ENCODE peak calls at places on chromosome 11, in eight cellular contexts. G is nephron progenitor cell, J is HFF-Myc, Y is progenitor cell of endocrine pancreas, C is cardiac muscle cell, O is lower leg skin, Z is H1, X is HFFc6. S is an unnamed sample.

GRCh38 chr11:112025682-112026081 is 474 bp downstream of the DLAT start:
- DNase-seq in G (no peak), J (no peak), Y (no peak), C (no peak), O (no peak), Z (no peak), X (peak; percentile 13), S (no peak)

GRCh38 chr11:75350743-75351540 is 519 bp downstream of the ARRB1 start:
- DNase-seq in G (peak; percentile 40), J (no peak), Y (no peak), C (peak; percentile 24), O (peak; percentile 93), Z (peak; percentile 63), X (no peak), S (peak; percentile 44)

GRCh38 chr11:102430158-102430836 is 22.3 kb downstream of the TMEM123 start:
- DNase-seq in G (no peak), J (no peak), Y (no peak), C (no peak), O (no peak), Z (no peak), X (peak; percentile 30), S (no peak)

GRCh38 chr11:72321381-72321996 is 77.5 kb upstream of the PHOX2A start:
- DNase-seq in G (no peak), J (no peak), Y (no peak), C (peak; percentile 17), O (no peak), Z (no peak), X (peak; percentile 37), S (no peak)

GRCh38 chr11:117816151-117816741 is 8.3 kb downstream of the FXYD2 start:
- DNase-seq in G (peak; percentile 84), J (no peak), Y (peak; percentile 58), C (peak; percentile 30), O (no peak), Z (no peak), X (peak; percentile 70), S (no peak)

GRCh38 chr11:66119348-66120133 is 49.5 kb downstream of the PACS1 start:
- DNase-seq in G (no peak), J (peak; percentile 48), Y (no peak), C (peak; percentile 92), O (peak; percentile 2), Z (no peak), X (peak; percentile 73), S (no peak)

GRCh38 chr11:24391165-24391564 is 105.7 kb upstream of the LUZP2 start:
- DNase-seq in G (no peak), J (no peak), Y (no peak), C (peak; percentile 60), O (no peak), Z (no peak), X (no peak), S (no peak)

GRCh38 chr11:123183391-123184099 is 11.5 kb downstream of the CLMP start:
- DNase-seq in G (no peak), J (no peak), Y (no peak), C (no peak), O (peak; percentile 72), Z (no peak), X (peak; percentile 42), S (no peak)

GRCh38 chr11:34174411-34175041 is 69.1 kb downstream of the NAT10 start:
- DNase-seq in G (peak; percentile 92), J (no peak), Y (peak; percentile 77), C (peak; percentile 79), O (peak; percentile 96), Z (peak; percentile 92), X (peak; percentile 46), S (peak; percentile 67)

GRCh38 chr11:115678942-115679341 is 174.7 kb upstream of the CADM1 start:
- DNase-seq in G (peak; percentile 38), J (no peak), Y (no peak), C (peak; percentile 16), O (peak; percentile 53), Z (peak; percentile 81), X (no peak), S (no peak)
- TF ChIP-seq CTCF in G (no peak), J (no peak), Y (peak; percentile 38), C (no peak), O (no peak), Z (peak; percentile 76), X (no peak), S (no peak)

GRCh38 chr11:69102732-69103615 is 52.8 kb upstream of the SMIM38 start:
- DNase-seq in G (no peak), J (no peak), Y (no peak), C (no peak), O (no peak), Z (no peak), X (no peak), S (no peak)
- TF ChIP-seq CTCF in G (no peak), J (peak; percentile 22), Y (peak; percentile 17), C (peak; percentile 6), O (no peak), Z (no peak), X (peak; percentile 16), S (peak; percentile 15)

DNA sequence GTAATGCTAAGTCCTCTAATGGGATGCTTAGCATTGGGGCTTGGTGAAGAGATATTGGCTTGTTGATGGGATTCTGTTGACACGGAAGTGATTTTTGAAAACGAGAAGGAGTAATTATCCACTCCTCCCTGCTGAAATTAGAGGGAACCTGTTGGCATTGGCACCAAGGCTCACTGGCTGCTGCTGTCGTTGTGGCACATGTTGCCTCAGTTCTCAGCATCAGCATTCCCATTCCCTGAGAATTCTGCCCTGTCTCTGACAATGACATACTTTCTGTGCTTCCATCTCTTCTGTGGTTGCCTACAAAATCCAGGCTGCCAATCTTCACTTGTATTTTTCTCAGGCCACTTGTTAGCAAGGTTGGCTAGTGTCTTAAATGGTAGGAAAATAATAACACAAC is 81.9 kb downstream of the TEAD1 start:
- DNase-seq in G (no peak), J (no peak), Y (no peak), C (no peak), O (no peak), Z (no peak), X (no peak), S (no peak)
- TF ChIP-seq CTCF in G (no peak), J (no peak), Y (no peak), C (no peak), O (no peak), Z (no peak), X (no peak), S (no peak)

DNA sequence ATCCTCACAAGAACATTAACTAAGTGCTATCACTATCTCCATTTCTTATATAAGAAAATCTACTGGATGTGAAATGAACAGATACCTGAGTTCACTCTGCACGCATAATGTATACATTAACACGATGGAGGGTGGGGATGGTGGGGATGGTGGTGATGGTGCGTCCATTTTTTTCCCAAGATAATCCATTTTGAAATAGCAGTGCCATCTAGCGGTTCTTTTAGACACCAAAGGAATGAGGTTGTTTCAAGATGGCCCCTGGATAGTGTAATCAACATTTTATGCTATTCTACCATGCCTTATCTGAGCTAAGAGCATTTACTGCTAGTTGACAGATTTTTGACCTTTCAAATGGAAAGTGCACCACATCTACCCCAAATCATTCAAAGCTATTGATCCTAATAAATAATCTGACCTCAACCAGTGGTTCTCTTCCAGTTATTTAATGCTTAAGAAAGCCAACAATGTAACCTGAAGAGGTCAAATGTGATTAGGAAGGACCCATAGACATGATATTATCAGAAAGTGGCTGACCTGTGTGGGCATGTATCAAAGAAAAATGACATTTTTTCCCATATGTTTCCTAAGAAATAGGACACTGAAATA is 714.7 kb upstream of the TENM4 start:
- DNase-seq in G (peak; percentile 24), J (no peak), Y (no peak), C (peak; percentile 21), O (no peak), Z (no peak), X (peak; percentile 9), S (no peak)
- TF ChIP-seq CTCF in G (peak; percentile 59), J (peak; percentile 55), Y (peak; percentile 58), C (peak; percentile 51), O (no peak), Z (no peak), X (peak; percentile 87), S (no peak)

DNA sequence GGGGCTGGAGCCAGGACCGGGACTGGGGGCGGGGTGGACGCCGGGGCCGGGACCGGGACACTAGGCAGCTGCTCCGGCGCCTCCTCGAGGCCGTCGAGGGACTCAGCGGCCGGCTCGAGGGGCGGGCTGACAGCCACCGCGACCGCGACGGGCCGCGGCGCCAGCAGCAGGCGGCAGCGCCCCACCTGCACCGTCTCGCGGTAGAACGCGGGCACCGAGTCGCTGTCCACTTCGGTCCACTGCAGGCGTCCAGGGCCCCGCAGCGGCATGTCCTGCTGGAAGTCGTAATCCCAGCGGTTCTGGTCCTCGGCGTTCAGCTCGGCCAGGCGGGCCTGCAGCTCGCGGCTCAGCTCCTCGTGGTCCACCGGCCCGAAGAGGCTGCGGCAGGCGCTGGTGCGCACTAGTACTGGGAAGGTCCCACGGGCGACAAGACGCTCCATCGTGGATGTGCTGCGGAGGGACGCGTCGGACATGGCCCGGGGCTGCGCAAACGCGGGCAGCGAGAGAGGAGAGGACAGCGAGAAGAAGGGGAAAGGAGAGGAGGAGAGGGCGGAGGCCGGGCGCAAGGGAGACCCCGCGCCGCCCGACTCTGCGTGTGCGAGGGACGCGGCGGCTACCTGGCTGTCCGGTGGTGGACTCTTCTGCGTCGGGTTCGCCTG is 429 bp downstream of the CDKN1C start:
- DNase-seq in G (peak; percentile 64), J (no peak), Y (no peak), C (peak; percentile 66), O (no peak), Z (no peak), X (no peak), S (peak; percentile 66)
- TF ChIP-seq CTCF in G (no peak), J (no peak), Y (peak; percentile 42), C (peak; percentile 30), O (no peak), Z (no peak), X (no peak), S (peak; percentile 22)

GRCh38 chr11:119019996-119020395 is 1.4 kb downstream of the TRAPPC4 start:
- DNase-seq in G (no peak), J (no peak), Y (no peak), C (no peak), O (no peak), Z (no peak), X (no peak), S (no peak)

GRCh38 chr11:119014209-119014924 is 3.8 kb downstream of the RPS25 start:
- DNase-seq in G (no peak), J (no peak), Y (no peak), C (no peak), O (no peak), Z (no peak), X (no peak), S (no peak)

GRCh38 chr11:119016216-119017009 is 1.7 kb downstream of the RPS25 start:
- DNase-seq in G (no peak), J (no peak), Y (no peak), C (no peak), O (no peak), Z (no peak), X (no peak), S (no peak)

GRCh38 chr11:119015054-119015611 is 3.0 kb downstream of the RPS25 start:
- DNase-seq in G (no peak), J (no peak), Y (no peak), C (no peak), O (no peak), Z (no peak), X (no peak), S (no peak)

GRCh38 chr11:119018074-119018938 is at the start of the genes RPS25 and TRAPPC4:
- DNase-seq in G (peak; percentile 90), J (peak; percentile 91), Y (peak; percentile 70), C (peak; percentile 97), O (peak; percentile 99), Z (peak; percentile 90), X (peak; percentile 95), S (peak; percentile 89)
- TF ChIP-seq CTCF in G (no peak), J (no peak), Y (no peak), C (no peak), O (no peak), Z (no peak), X (no peak), S (no peak)

GRCh38 chr11:59106363-59107336 is at the start of gene FAM111B:
- DNase-seq in G (peak; percentile 75), J (peak; percentile 85), Y (peak; percentile 44), C (peak; percentile 91), O (peak; percentile 96), Z (peak; percentile 83), X (peak; percentile 92), S (peak; percentile 77)
- TF ChIP-seq CTCF in G (no peak), J (no peak), Y (no peak), C (no peak), O (no peak), Z (peak; percentile 12), X (no peak), S (no peak)